ENCODE peak calls at places on chromosomes 2 and 18, in seven cellular contexts. N, Y, Q, R, Z, B and V are unnamed samples.

GRCh38 chr2:54224997-54225396 is 31.0 kb downstream of the TSPYL6 start:
- DNase-seq in N (no peak), Y (no peak), Q (no peak), R (no peak), Z (no peak), B (no peak), V (no peak)

GRCh38 chr2:86189782-86190416 is 5.4 kb downstream of the IMMT start:
- DNase-seq in N (no peak), Y (no peak), Q (no peak), R (no peak), Z (no peak), B (no peak), V (no peak)

GRCh38 chr18:44856157-44856556 is 175.5 kb downstream of the SETBP1 start:
- DNase-seq in N (peak; percentile 50), Y (no peak), Q (no peak), R (no peak), Z (no peak), B (no peak), V (peak; percentile 89)

GRCh38 chr2:73830871-73831401 is 2.2 kb downstream of the STAMBP start:
- DNase-seq in N (no peak), Y (peak; percentile 69), Q (no peak), R (no peak), Z (peak; percentile 91), B (no peak), V (no peak)

GRCh38 chr2:133976659-133977058 is 277.2 kb upstream of the MGAT5 start:
- DNase-seq in N (no peak), Y (no peak), Q (no peak), R (no peak), Z (peak; percentile 16), B (no peak), V (no peak)

GRCh38 chr18:13289501-13290205 is 71.1 kb downstream of the LDLRAD4 start:
- DNase-seq in N (no peak), Y (no peak), Q (no peak), R (no peak), Z (no peak), B (no peak), V (no peak)

GRCh38 chr2:236744316-236745105 is 174.9 kb downstream of the ACKR3 start:
- DNase-seq in N (no peak), Y (peak; percentile 97), Q (no peak), R (no peak), Z (peak; percentile 74), B (no peak), V (no peak)

GRCh38 chr2:200319587-200320337 is 13.3 kb downstream of the SPATS2L start:
- DNase-seq in N (no peak), Y (peak; percentile 75), Q (no peak), R (no peak), Z (peak; percentile 83), B (no peak), V (peak; percentile 33)

GRCh38 chr2:126950499-126950898 is 51.8 kb downstream of the TEX51 start:
- DNase-seq in N (no peak), Y (no peak), Q (no peak), R (no peak), Z (no peak), B (no peak), V (no peak)

GRCh38 chr2:219542931-219543595 is 546 bp downstream of the CHPF start:
- DNase-seq in N (no peak), Y (no peak), Q (no peak), R (peak; percentile 66), Z (peak; percentile 16), B (no peak), V (peak; percentile 18)

GRCh38 chr2:98805412-98806265 is 74.7 kb upstream of the MGAT4A start:
- DNase-seq in N (peak; percentile 56), Y (peak; percentile 74), Q (no peak), R (no peak), Z (peak; percentile 8), B (no peak), V (peak; percentile 37)

GRCh38 chr2:70123051-70123828 is 36.0 kb downstream of the PCBP1 start:
- DNase-seq in N (no peak), Y (peak; percentile 81), Q (peak; percentile 66), R (no peak), Z (peak; percentile 50), B (no peak), V (peak; percentile 54)

GRCh38 chr2:219175928-219176817 is 552 bp downstream of the CNPPD1 start:
- DNase-seq in N (no peak), Y (peak; percentile 41), Q (peak; percentile 58), R (peak; percentile 59), Z (peak; percentile 26), B (peak; percentile 10), V (peak; percentile 38)

GRCh38 chr2:102238039-102238756 is 51.4 kb downstream of the IL1RL2 start:
- DNase-seq in N (no peak), Y (peak; percentile 88), Q (no peak), R (no peak), Z (peak; percentile 83), B (no peak), V (no peak)

GRCh38 chr2:1718339-1719220 is 25.7 kb downstream of the PXDN start:
- DNase-seq in N (no peak), Y (no peak), Q (no peak), R (no peak), Z (no peak), B (no peak), V (no peak)

GRCh38 chr2:172863341-172863740 is 127.7 kb downstream of the RAPGEF4 start:
- DNase-seq in N (no peak), Y (peak; percentile 48), Q (no peak), R (no peak), Z (no peak), B (no peak), V (no peak)

GRCh38 chr2:176283268-176283667 is 14.0 kb downstream of the MTX2 start:
- DNase-seq in N (no peak), Y (peak; percentile 22), Q (no peak), R (no peak), Z (peak; percentile 38), B (no peak), V (no peak)

GRCh38 chr2:8867363-8867762 is 29.9 kb upstream of the KIDINS220 start:
- DNase-seq in N (no peak), Y (no peak), Q (no peak), R (no peak), Z (no peak), B (no peak), V (no peak)

GRCh38 chr18:45330170-45330594 is 285.1 kb upstream of the SLC14A2 start:
- DNase-seq in N (no peak), Y (peak; percentile 25), Q (no peak), R (no peak), Z (no peak), B (no peak), V (no peak)

GRCh38 chr2:164224007-164224406 is 397.3 kb downstream of the GRB14 start:
- DNase-seq in N (no peak), Y (no peak), Q (no peak), R (no peak), Z (no peak), B (no peak), V (no peak)

GRCh38 chr18:21979171-21979560 is 190.2 kb upstream of the GATA6 start:
- DNase-seq in N (no peak), Y (no peak), Q (no peak), R (no peak), Z (no peak), B (no peak), V (no peak)

GRCh38 chr2:96888082-96889011 is 18.5 kb upstream of the SEMA4C start:
- DNase-seq in N (peak; percentile 12), Y (no peak), Q (peak; percentile 70), R (peak; percentile 28), Z (no peak), B (no peak), V (no peak)

GRCh38 chr2:99278793-99279291 is 22.2 kb downstream of the LYG1 start:
- DNase-seq in N (no peak), Y (peak; percentile 68), Q (no peak), R (no peak), Z (peak; percentile 92), B (no peak), V (peak; percentile 94)

GRCh38 chr18:12857215-12857924 is 26.7 kb downstream of the PTPN2 start:
- DNase-seq in N (no peak), Y (no peak), Q (no peak), R (no peak), Z (no peak), B (no peak), V (no peak)

GRCh38 chr2:218804817-218805216 is 22.9 kb downstream of the CYP27A1 start:
- DNase-seq in N (no peak), Y (no peak), Q (no peak), R (no peak), Z (no peak), B (no peak), V (no peak)

GRCh38 chr18:11251891-11252270 is 102.5 kb upstream of the PIEZO2 start:
- DNase-seq in N (no peak), Y (peak; percentile 55), Q (no peak), R (no peak), Z (peak; percentile 18), B (no peak), V (no peak)

GRCh38 chr2:161199885-161200284 is 39.7 kb downstream of the TANK start:
- DNase-seq in N (peak; percentile 64), Y (no peak), Q (no peak), R (no peak), Z (no peak), B (no peak), V (peak; percentile 85)

GRCh38 chr18:33761363-33761762 is 183.3 kb downstream of the ASXL3 start:
- DNase-seq in N (peak; percentile 44), Y (peak; percentile 31), Q (peak; percentile 40), R (peak; percentile 16), Z (peak; percentile 28), B (no peak), V (peak; percentile 67)

GRCh38 chr2:104844813-104845551 is 8.9 kb upstream of the POU3F3 start:
- DNase-seq in N (no peak), Y (no peak), Q (no peak), R (peak; percentile 70), Z (no peak), B (no peak), V (no peak)

GRCh38 chr2:217920879-217921603 is 81.8 kb downstream of the TNS1 start:
- DNase-seq in N (no peak), Y (peak; percentile 59), Q (no peak), R (no peak), Z (peak; percentile 44), B (no peak), V (no peak)

GRCh38 chr2:236161531-236161930 is 6.7 kb downstream of the GBX2 start:
- DNase-seq in N (no peak), Y (no peak), Q (no peak), R (no peak), Z (no peak), B (no peak), V (no peak)

GRCh38 chr2:167940745-167941507 is 306.5 kb downstream of the STK39 start:
- DNase-seq in N (no peak), Y (no peak), Q (no peak), R (no peak), Z (no peak), B (no peak), V (no peak)

GRCh38 chr2:119753041-119753929 is 6.4 kb upstream of the PTPN4 start:
- DNase-seq in N (peak; percentile 35), Y (peak; percentile 71), Q (no peak), R (peak; percentile 34), Z (peak; percentile 56), B (peak; percentile 12), V (peak; percentile 42)

GRCh38 chr2:203594541-203594940 is 59.4 kb upstream of the RAPH1 start:
- DNase-seq in N (no peak), Y (peak; percentile 45), Q (no peak), R (no peak), Z (peak; percentile 68), B (no peak), V (no peak)

GRCh38 chr18:65753520-65753919 is 2.7 kb downstream of the CDH7 start:
- DNase-seq in N (peak; percentile 82), Y (no peak), Q (no peak), R (peak; percentile 70), Z (no peak), B (no peak), V (peak; percentile 96)